ENCODE peak calls at places on chromosomes 1 and 21, in seven cellular contexts. B is A549; G is RPMI8226; W is EL; F is activated naive CD4-positive, alpha-beta T cell; S is iris pigment epithelial cell; Z is effector memory CD4-positive, alpha-beta T cell. M is an unnamed sample.

GRCh38 chr1:155127672-155128468 is at the start of gene EFNA1:
- DNase-seq in B (no peak), G (peak; percentile 82), W (peak; percentile 33), F (no peak), S (peak; percentile 12), Z (peak; percentile 23), M (no peak)

GRCh38 chr1:215844266-215844665 is 277.2 kb downstream of the KCTD3 start:
- DNase-seq in B (no peak), G (no peak), W (peak; percentile 49), F (no peak), S (no peak), Z (no peak), M (no peak)

GRCh38 chr1:201218409-201218808 is 27.8 kb downstream of the IGFN1 start:
- DNase-seq in B (no peak), G (no peak), W (no peak), F (no peak), S (no peak), Z (no peak), M (no peak)

GRCh38 chr1:8987881-8988617 is 38.2 kb downstream of the SLC2A7 start:
- DNase-seq in B (peak; percentile 53), G (peak; percentile 59), W (peak; percentile 57), F (peak; percentile 44), S (peak; percentile 29), Z (peak; percentile 49), M (peak; percentile 34)

GRCh38 chr1:222910699-222911098 is 95.9 kb downstream of the DISP1 start:
- DNase-seq in B (no peak), G (no peak), W (peak; percentile 48), F (no peak), S (peak; percentile 74), Z (no peak), M (peak; percentile 36)

GRCh38 chr1:13786541-13786940 is 86.6 kb downstream of the PRDM2 start:
- DNase-seq in B (no peak), G (no peak), W (no peak), F (no peak), S (no peak), Z (no peak), M (no peak)

GRCh38 chr1:35845766-35846165 is 37.2 kb upstream of the AGO1 start:
- DNase-seq in B (no peak), G (no peak), W (no peak), F (no peak), S (peak; percentile 1), Z (no peak), M (no peak)

GRCh38 chr1:10958614-10959013 is 53.8 kb upstream of the TARDBP start:
- DNase-seq in B (no peak), G (no peak), W (no peak), F (no peak), S (no peak), Z (no peak), M (no peak)

GRCh38 chr1:97192872-97193572 is 471.4 kb downstream of the PTBP2 start:
- DNase-seq in B (peak; percentile 5), G (no peak), W (peak; percentile 95), F (no peak), S (peak; percentile 99), Z (no peak), M (peak; percentile 98)

GRCh38 chr1:55127827-55128343 is 87.3 kb downstream of the USP24 start:
- DNase-seq in B (no peak), G (no peak), W (peak; percentile 17), F (no peak), S (peak; percentile 70), Z (no peak), M (no peak)

GRCh38 chr1:97581614-97582051 is 339.2 kb downstream of the DPYD start:
- DNase-seq in B (no peak), G (no peak), W (peak; percentile 79), F (no peak), S (peak; percentile 20), Z (no peak), M (peak; percentile 7)

GRCh38 chr1:204320413-204320812 is 39.3 kb downstream of the PLEKHA6 start:
- DNase-seq in B (no peak), G (no peak), W (peak; percentile 92), F (no peak), S (peak; percentile 91), Z (no peak), M (peak; percentile 34)

GRCh38 chr1:28718601-28719331 is 18.0 kb upstream of the YTHDF2 start:
- DNase-seq in B (no peak), G (no peak), W (peak; percentile 36), F (no peak), S (peak; percentile 71), Z (no peak), M (peak; percentile 35)

GRCh38 chr1:58986996-58987767 is 203.3 kb upstream of the JUN start:
- DNase-seq in B (no peak), G (no peak), W (no peak), F (no peak), S (no peak), Z (no peak), M (no peak)

GRCh38 chr21:44657635-44658183 is at the start of gene KRTAP12-3:
- DNase-seq in B (no peak), G (peak; percentile 60), W (no peak), F (no peak), S (no peak), Z (peak; percentile 43), M (no peak)

GRCh38 chr1:161238039-161238473 is at the start of gene NR1I3:
- DNase-seq in B (no peak), G (no peak), W (no peak), F (no peak), S (no peak), Z (no peak), M (no peak)

GRCh38 chr1:84830136-84830535 is 62.9 kb downstream of the LPAR3 start:
- DNase-seq in B (no peak), G (no peak), W (no peak), F (no peak), S (no peak), Z (no peak), M (no peak)

GRCh38 chr1:179923044-179923443 is 31.6 kb upstream of the CEP350 start:
- DNase-seq in B (no peak), G (no peak), W (no peak), F (no peak), S (no peak), Z (no peak), M (no peak)

GRCh38 chr1:100141192-100141591 is 8.2 kb downstream of the TRMT13 start:
- DNase-seq in B (no peak), G (no peak), W (no peak), F (no peak), S (no peak), Z (no peak), M (no peak)

GRCh38 chr1:46718340-46718726 is 581 bp downstream of the EFCAB14 start:
- DNase-seq in B (no peak), G (no peak), W (no peak), F (no peak), S (no peak), Z (no peak), M (no peak)

GRCh38 chr1:44620072-44620471 is 54.2 kb downstream of the TMEM53 start:
- DNase-seq in B (no peak), G (no peak), W (no peak), F (no peak), S (no peak), Z (no peak), M (no peak)

GRCh38 chr1:111209622-111210021 is 9.2 kb upstream of the DENND2D start:
- DNase-seq in B (no peak), G (no peak), W (no peak), F (no peak), S (no peak), Z (no peak), M (no peak)

GRCh38 chr1:208164609-208165008 is 79.6 kb downstream of the PLXNA2 start:
- DNase-seq in B (no peak), G (no peak), W (no peak), F (no peak), S (no peak), Z (no peak), M (no peak)

GRCh38 chr1:171742577-171742922 is 685 bp upstream of the VAMP4 start:
- DNase-seq in B (peak; percentile 15), G (peak; percentile 30), W (peak; percentile 56), F (no peak), S (peak; percentile 50), Z (peak; percentile 12), M (peak; percentile 25)

GRCh38 chr1:158227904-158228623 is 26.2 kb upstream of the CD1A start:
- DNase-seq in B (no peak), G (no peak), W (no peak), F (no peak), S (no peak), Z (no peak), M (no peak)

GRCh38 chr21:28793043-28793442 is 199.6 kb downstream of the LTN1 start:
- DNase-seq in B (no peak), G (no peak), W (peak; percentile 45), F (no peak), S (peak; percentile 51), Z (no peak), M (peak; percentile 11)

GRCh38 chr1:69700770-69701169 is 133.0 kb downstream of the LRRC7 start:
- DNase-seq in B (no peak), G (peak; percentile 5), W (peak; percentile 19), F (no peak), S (peak; percentile 13), Z (no peak), M (peak; percentile 33)

GRCh38 chr1:23957096-23957495 is 2.5 kb upstream of the PNRC2 start:
- DNase-seq in B (no peak), G (no peak), W (no peak), F (no peak), S (no peak), Z (no peak), M (no peak)

GRCh38 chr1:165858364-165858823 is 31.0 kb downstream of the UCK2 start:
- DNase-seq in B (no peak), G (no peak), W (no peak), F (no peak), S (no peak), Z (no peak), M (no peak)

GRCh38 chr1:155093938-155094621 is 15.4 kb downstream of the EFNA3 start:
- DNase-seq in B (no peak), G (peak; percentile 77), W (peak; percentile 43), F (no peak), S (peak; percentile 47), Z (no peak), M (no peak)

GRCh38 chr1:30933874-30934252 is 25.3 kb upstream of the SDC3 start:
- DNase-seq in B (no peak), G (no peak), W (peak; percentile 87), F (no peak), S (peak; percentile 61), Z (no peak), M (peak; percentile 54)

GRCh38 chr1:160800645-160801408 is 4.9 kb downstream of the LY9 start:
- DNase-seq in B (no peak), G (no peak), W (no peak), F (no peak), S (no peak), Z (no peak), M (no peak)